ENCODE peak calls at places on chromosomes 1 and 21, in four cellular contexts. P is HEK293T; W is T-helper 2 cell treated with Interferon-gamma antibody and Interleukin-4, amounts not matched to agents 5 μg/mL and 100 μg/mL, for 36 hours; G is activated CD4-positive, alpha-beta T cell treated with anti-CD3 and anti-CD28 coated beads, Interleukin-2, amount 50 U/mL, for 24 hours. R is an unnamed sample.

GRCh38 chr1:52825868-52826267 is 16.7 kb upstream of the ZYG11A start:
- DNase-seq in P (no peak), W (no peak), G (no peak), R (no peak)

GRCh38 chr1:233113009-233113712 is 162.8 kb downstream of the NTPCR start:
- DNase-seq in P (peak), W (peak), G (no peak), R (peak)

GRCh38 chr21:31482460-31482859 is 138.4 kb upstream of the TIAM1 start:
- DNase-seq in P (no peak), W (no peak), G (no peak), R (no peak)

GRCh38 chr1:110608247-110608646 is 2.1 kb upstream of the KCNA2 start:
- DNase-seq in P (no peak), W (no peak), G (no peak), R (no peak)

GRCh38 chr1:83976920-83977319 is 22.0 kb downstream of the TTLL7 start:
- DNase-seq in P (no peak), W (no peak), G (no peak), R (no peak)

GRCh38 chr1:196144588-196144987 is 463.7 kb downstream of the KCNT2 start:
- DNase-seq in P (no peak), W (no peak), G (no peak), R (peak)

GRCh38 chr1:218600968-218601367 is 255.8 kb downstream of the TGFB2 start:
- DNase-seq in P (no peak), W (no peak), G (no peak), R (no peak)

GRCh38 chr1:244302889-244303609 is 148.7 kb downstream of the ADSS2 start:
- DNase-seq in P (no peak), W (no peak), G (no peak), R (peak)

GRCh38 chr1:8629241-8630091 is 188.0 kb downstream of the RERE start:
- DNase-seq in P (peak), W (no peak), G (no peak), R (no peak)

GRCh38 chr1:35033346-35033745 is 1.6 kb upstream of the ZMYM6 start:
- DNase-seq in P (no peak), W (no peak), G (no peak), R (no peak)

GRCh38 chr1:54376085-54377039 is 29.8 kb downstream of the SSBP3 start:
- DNase-seq in P (no peak), W (peak), G (peak), R (peak)

GRCh38 chr1:83931658-83932253 is 67.2 kb downstream of the TTLL7 start:
- DNase-seq in P (peak), W (no peak), G (peak), R (peak)

GRCh38 chr1:151711044-151711800 is 5.4 kb downstream of the CELF3 start:
- DNase-seq in P (no peak), W (no peak), G (no peak), R (no peak)

GRCh38 chr1:98903261-98903660 is 101.4 kb downstream of the PLPPR5 start:
- DNase-seq in P (no peak), W (no peak), G (no peak), R (no peak)

GRCh38 chr1:157496121-157496526 is 56.2 kb downstream of the FCRL5 start:
- DNase-seq in P (peak), W (peak), G (peak), R (peak)

GRCh38 chr1:9292361-9293240 is at the start of gene SPSB1:
- DNase-seq in P (peak), W (peak), G (peak), R (peak)

GRCh38 chr1:187408217-187409004 is 579.7 kb downstream of the PLA2G4A start:
- DNase-seq in P (no peak), W (no peak), G (no peak), R (peak)

GRCh38 chr1:37325010-37325409 is 149.4 kb upstream of the ZC3H12A start:
- DNase-seq in P (no peak), W (no peak), G (no peak), R (no peak)

GRCh38 chr1:200428482-200429205 is 18.8 kb upstream of the ZNF281 start:
- DNase-seq in P (no peak), W (no peak), G (no peak), R (no peak)

GRCh38 chr1:97348599-97349265 is 572.1 kb downstream of the DPYD start:
- DNase-seq in P (no peak), W (no peak), G (no peak), R (no peak)

GRCh38 chr1:62906428-62906886 is 122.5 kb downstream of the ATG4C start:
- DNase-seq in P (peak), W (no peak), G (no peak), R (peak)

GRCh38 chr1:206467915-206468314 is 2.4 kb upstream of the IKBKE start:
- DNase-seq in P (no peak), W (no peak), G (no peak), R (no peak)

GRCh38 chr1:84758968-84759491 is 68.8 kb upstream of the SSX2IP start:
- DNase-seq in P (no peak), W (no peak), G (no peak), R (no peak)

GRCh38 chr1:17762313-17762712 is 7.2 kb downstream of the ACTL8 start:
- DNase-seq in P (no peak), W (no peak), G (no peak), R (no peak)

GRCh38 chr1:4506591-4506990 is 147.8 kb upstream of the AJAP1 start:
- DNase-seq in P (no peak), W (no peak), G (no peak), R (no peak)

GRCh38 chr1:10644307-10645128 is 151.9 kb downstream of the CASZ1 start:
- DNase-seq in P (no peak), W (peak), G (no peak), R (no peak)

GRCh38 chr1:17301767-17302166 is 6.2 kb upstream of the PADI4 start:
- DNase-seq in P (no peak), W (no peak), G (no peak), R (no peak)

GRCh38 chr1:45299981-45300668 is 26.6 kb upstream of the HPDL start:
- DNase-seq in P (peak), W (peak), G (peak), R (peak)

GRCh38 chr1:6041432-6042062 is 4.1 kb upstream of the KCNAB2 start:
- DNase-seq in P (peak), W (no peak), G (no peak), R (peak)

GRCh38 chr1:212167098-212167497 is 118.1 kb upstream of the PPP2R5A start:
- DNase-seq in P (no peak), W (no peak), G (no peak), R (no peak)

GRCh38 chr1:154752273-154753030 is 117.6 kb downstream of the KCNN3 start:
- DNase-seq in P (no peak), W (no peak), G (no peak), R (no peak)

GRCh38 chr1:119544165-119544762 is 37.3 kb downstream of the HSD3B1 start:
- DNase-seq in P (peak), W (no peak), G (no peak), R (peak)

GRCh38 chr1:227947425-227947677 is 381 bp downstream of the WNT9A start:
- DNase-seq in P (peak), W (no peak), G (no peak), R (peak)

GRCh38 chr1:166840309-166841302 is 1.3 kb downstream of the POGK start:
- DNase-seq in P (no peak), W (no peak), G (no peak), R (peak)

GRCh38 chr1:15757575-15758401 is 807 bp upstream of the FBLIM1 start:
- DNase-seq in P (no peak), W (no peak), G (no peak), R (peak)

GRCh38 chr1:200708769-200709168 is 29.9 kb upstream of the CAMSAP2 start:
- DNase-seq in P (no peak), W (no peak), G (no peak), R (peak)

GRCh38 chr1:45299296-45299695 is 27.4 kb upstream of the HPDL start:
- DNase-seq in P (no peak), W (no peak), G (no peak), R (no peak)

GRCh38 chr1:91884459-91885290 is 1.3 kb downstream of the TGFBR3 start:
- DNase-seq in P (no peak), W (peak), G (no peak), R (peak)

GRCh38 chr1:223714849-223715709 is 2.7 kb downstream of the CAPN2 start:
- DNase-seq in P (peak), W (no peak), G (no peak), R (peak)

R was measured in mesendoderm.